ENCODE peak calls at places on chromosomes 16 and 17, in seven cellular contexts. X is GM10248; G is IMR-90; R is CD8-positive, alpha-beta T cell; H is neural crest cell; D is heart left ventricle; T is left ventricle myocardium inferior. K is an unnamed sample.

GRCh38 chr16:7246578-7246977 is 86.1 kb upstream of the RBFOX1 start:
- DNase-seq in G (no peak), D (no peak), H (peak; percentile 36), T (no peak), R (no peak), X (no peak), K (peak; percentile 27)

GRCh38 chr16:53054670-53055485 is at the start of gene CHD9:
- DNase-seq in T (peak; percentile 85), X (peak; percentile 90), H (peak; percentile 79), D (peak; percentile 85), G (peak; percentile 80), R (peak; percentile 87), K (peak; percentile 85)

GRCh38 chr17:29124135-29124930 is 55.9 kb downstream of the MYO18A start:
- DNase-seq in D (no peak), T (no peak), X (peak; percentile 79), R (peak; percentile 59), H (peak; percentile 39), G (peak; percentile 82), K (no peak)

GRCh38 chr16:12260647-12261262 is 284.2 kb downstream of the SNX29 start:
- DNase-seq in R (no peak), T (no peak), G (peak; percentile 84), H (no peak), D (peak; percentile 40), X (no peak), K (no peak)

GRCh38 chr17:50055426-50056216 is at the start of gene ITGA3:
- DNase-seq in D (peak; percentile 86), T (peak; percentile 78), X (peak; percentile 68), R (peak; percentile 72), H (peak; percentile 41), G (peak; percentile 85), K (peak; percentile 69)

GRCh38 chr17:33521784-33522183 is 228.7 kb upstream of the ASIC2 start:
- DNase-seq in H (no peak), X (no peak), R (no peak), D (no peak), T (no peak), G (no peak), K (no peak)

GRCh38 chr16:399278-400019 is 2.2 kb upstream of the DECR2 start:
- DNase-seq in G (no peak), T (no peak), H (no peak), D (no peak), R (no peak), X (no peak), K (no peak)

GRCh38 chr17:46911311-46911710 is 11.6 kb upstream of the GOSR2 start:
- DNase-seq in G (no peak), D (peak; percentile 35), T (no peak), H (no peak), R (no peak), X (no peak), K (no peak)

GRCh38 chr16:79612207-79612606 is 11.7 kb upstream of the MAF start:
- DNase-seq in D (no peak), X (no peak), T (no peak), H (no peak), G (no peak), R (no peak), K (no peak)

GRCh38 chr17:66483946-66484345 is 181.5 kb downstream of the PRKCA start:
- DNase-seq in T (no peak), G (no peak), D (no peak), H (no peak), R (no peak), X (no peak), K (no peak)

GRCh38 chr16:65120811-65121721 is 797 bp downstream of the CDH11 start:
- DNase-seq in G (peak; percentile 37), X (peak; percentile 7), D (peak; percentile 34), H (peak; percentile 25), T (peak; percentile 20), R (no peak), K (peak; percentile 50)

GRCh38 chr17:66357037-66357436 is 54.6 kb downstream of the PRKCA start:
- DNase-seq in T (no peak), D (no peak), H (no peak), G (peak; percentile 45), R (no peak), X (no peak), K (no peak)

GRCh38 chr16:2252806-2253148 is 1.4 kb upstream of the ECI1 start:
- DNase-seq in H (no peak), D (no peak), G (no peak), T (no peak), R (no peak), X (no peak), K (no peak)

GRCh38 chr17:56707312-56708219 is 114.1 kb downstream of the NOG start:
- DNase-seq in X (no peak), H (no peak), D (no peak), G (peak; percentile 65), R (no peak), T (no peak), K (peak; percentile 53)

GRCh38 chr17:29760771-29761682 is 138.3 kb upstream of the CORO6 start:
- DNase-seq in R (peak; percentile 94), X (peak; percentile 95), T (peak; percentile 94), H (peak; percentile 64), D (peak; percentile 94), G (peak; percentile 83), K (peak; percentile 57)

DNA sequence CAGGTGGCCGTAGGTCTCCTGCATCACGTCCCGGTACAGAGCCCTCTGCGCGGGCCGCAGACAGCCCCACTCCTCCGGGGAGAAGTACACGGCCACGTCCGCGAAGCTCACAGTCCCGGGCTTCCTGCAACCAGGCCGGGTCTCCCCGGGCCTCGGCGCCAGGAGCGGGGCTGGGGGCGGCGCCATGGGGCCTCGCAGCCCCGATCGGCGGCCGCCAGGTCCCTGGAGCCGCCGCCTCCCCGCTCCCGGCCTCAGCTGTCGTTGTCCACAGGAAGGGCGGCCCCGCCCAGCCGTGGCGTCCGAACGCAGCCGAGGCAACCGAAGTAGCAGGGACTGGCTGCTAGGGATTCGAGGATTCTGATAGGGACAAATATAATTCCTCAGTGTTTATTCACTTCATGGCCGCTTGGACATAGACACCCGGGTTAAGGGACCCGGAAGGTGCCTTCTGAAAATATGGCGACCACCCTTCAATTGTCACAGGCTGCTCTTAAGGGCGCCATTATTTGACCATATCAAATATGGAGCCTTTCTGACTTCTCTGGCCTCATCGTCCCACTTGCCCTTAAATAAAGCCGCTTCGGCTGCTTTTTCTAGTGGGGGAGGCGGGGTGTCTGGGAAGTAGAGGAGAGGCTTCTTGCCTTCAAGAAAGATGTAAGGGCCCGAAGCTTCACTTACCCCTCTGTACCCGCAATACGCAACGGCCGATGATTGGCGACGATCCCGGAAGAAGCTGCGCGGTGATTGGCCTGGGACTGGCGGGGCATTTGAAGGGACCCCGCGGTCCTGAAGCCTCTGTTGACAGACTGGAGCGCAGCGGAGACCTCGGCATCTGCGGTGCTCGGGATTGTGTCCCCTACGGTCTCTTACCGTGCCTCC is at the start of gene ZNF688:
- DNase-seq in R (peak; percentile 94), G (peak; percentile 96), D (peak; percentile 96), T (peak; percentile 94), H (peak; percentile 81), X (peak; percentile 93), K (peak; percentile 88)
- TF ChIP-seq CTCF in R (no peak), G (no peak), D (no peak), T (no peak), H (no peak), X (no peak), K (no peak)

DNA sequence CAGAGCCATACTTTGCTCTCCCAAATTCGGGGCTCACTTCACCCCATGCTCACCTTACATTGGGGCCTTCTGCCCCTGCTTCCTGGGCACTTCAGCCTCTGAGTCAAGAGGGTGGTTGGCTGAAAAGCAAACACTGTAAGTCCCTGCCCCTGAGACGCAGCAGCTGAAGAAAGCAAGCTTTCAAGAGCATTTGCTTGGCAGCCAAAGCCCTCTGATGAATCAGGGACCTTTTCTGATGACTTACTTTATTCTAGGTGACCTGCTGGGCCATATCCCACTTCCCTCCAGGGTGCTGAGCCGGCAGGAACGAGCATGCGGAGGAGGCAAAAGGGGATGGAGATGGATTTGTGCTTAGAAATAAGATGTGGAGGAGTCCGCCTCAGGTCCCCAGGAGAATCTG is 147.0 kb upstream of the TNRC6C start:
- DNase-seq in R (no peak), D (no peak), X (no peak), G (no peak), T (no peak), H (no peak), K (no peak)
- TF ChIP-seq CTCF in R (no peak), D (no peak), X (no peak), G (no peak), T (no peak), H (no peak), K (no peak)

GRCh38 chr17:77687921-77688320 is 270.6 kb upstream of the TNRC6C start:
- DNase-seq in R (no peak), G (no peak), H (no peak), D (no peak), T (no peak), X (no peak), K (no peak)

GRCh38 chr17:77686903-77687302 is 271.6 kb upstream of the TNRC6C start:
- DNase-seq in G (no peak), T (no peak), D (no peak), X (no peak), R (no peak), H (no peak), K (no peak)

GRCh38 chr17:77684803-77685580 is 273.5 kb upstream of the TNRC6C start:
- DNase-seq in D (no peak), R (no peak), X (no peak), H (no peak), G (no peak), T (no peak), K (no peak)

GRCh38 chr17:77687417-77687816 is 271.1 kb upstream of the TNRC6C start:
- DNase-seq in R (no peak), G (no peak), D (no peak), H (no peak), T (no peak), X (no peak), K (no peak)

GRCh38 chr17:77685881-77686486 is 272.5 kb upstream of the TNRC6C start:
- DNase-seq in R (no peak), D (no peak), T (no peak), H (no peak), G (no peak), X (no peak), K (no peak)
- TF ChIP-seq CTCF in R (no peak), D (no peak), T (no peak), H (no peak), G (no peak), X (no peak), K (no peak)

DNA sequence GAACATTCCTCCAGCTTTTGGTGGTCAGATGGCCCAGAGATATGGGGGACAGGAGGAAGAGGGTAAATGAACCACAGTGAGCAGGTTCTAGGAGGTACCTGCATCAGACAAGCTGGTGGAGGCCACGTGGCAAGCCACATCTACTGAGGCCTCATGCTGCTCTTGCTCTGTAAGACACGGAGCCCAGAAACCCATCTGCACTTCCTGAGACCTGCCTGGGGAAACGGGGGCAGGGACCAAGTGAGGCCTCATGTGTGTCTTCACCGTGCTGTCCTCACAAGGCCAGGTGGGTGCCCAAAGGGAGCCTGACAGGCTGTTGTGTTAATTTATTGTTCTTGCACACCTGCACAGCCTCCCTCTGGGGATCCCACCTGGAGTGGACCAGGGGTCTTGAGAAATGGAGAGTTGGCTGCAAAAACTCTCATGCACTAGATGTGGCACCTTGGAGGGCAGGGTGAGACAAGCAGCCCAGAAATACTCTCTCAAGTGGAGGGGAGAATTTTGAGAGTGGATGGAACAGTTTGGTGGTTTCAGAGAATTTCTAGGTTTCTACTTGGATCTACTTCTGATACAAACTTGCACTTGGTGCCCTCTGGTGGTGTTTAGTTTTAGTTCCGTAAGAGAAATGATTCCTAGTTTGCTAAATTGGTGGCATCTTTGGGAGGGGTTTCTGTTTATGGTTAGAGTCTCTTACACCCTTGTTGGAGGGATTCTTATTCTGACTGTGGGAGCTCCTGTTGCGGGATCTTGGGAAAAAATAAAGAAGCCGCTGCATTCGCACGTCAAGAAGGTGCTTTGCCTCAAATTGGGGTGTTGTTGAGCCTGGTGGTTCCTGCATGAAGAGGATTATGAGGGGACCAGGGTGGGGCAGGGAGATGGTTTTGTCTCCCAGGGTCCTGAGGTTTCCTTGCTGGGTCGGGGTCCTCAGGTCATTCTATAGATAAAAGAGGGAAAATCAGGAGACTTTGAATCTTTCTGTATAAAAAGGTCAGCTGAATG is 47.5 kb downstream of the SLC6A2 start:
- DNase-seq in G (peak; percentile 68), T (no peak), X (peak; percentile 32), R (no peak), D (no peak), H (peak; percentile 26), K (no peak)
- TF ChIP-seq CTCF in G (peak; percentile 67), T (peak; percentile 64), X (peak; percentile 25), R (no peak), D (peak; percentile 52), H (peak; percentile 77), K (peak; percentile 69)

K was measured in mesothelial cell of epicardium.